ENCODE peak calls at places on chromosomes 1 and 21, in four cellular contexts. S, Z, P and R are unnamed samples.

GRCh38 chr1:96510911-96511310 is 210.7 kb upstream of the PTBP2 start:
- DNase-seq in S (no peak), P (no peak), Z (no peak), R (no peak)

GRCh38 chr1:163290025-163290610 is 31.6 kb upstream of the NUF2 start:
- DNase-seq in Z (no peak), S (no peak), P (no peak), R (no peak)

GRCh38 chr1:214337015-214337414 is 56.1 kb downstream of the SMYD2 start:
- DNase-seq in Z (no peak), P (no peak), S (no peak), R (no peak)

GRCh38 chr21:33428669-33429068 is 25.5 kb downstream of the IFNGR2 start:
- DNase-seq in Z (no peak), P (no peak), S (no peak), R (no peak)

GRCh38 chr1:146032613-146033219 is 11.2 kb upstream of the HJV start:
- DNase-seq in P (peak), S (peak), Z (peak), R (peak)

GRCh38 chr1:50393522-50394120 is 29.6 kb downstream of the DMRTA2 start:
- DNase-seq in Z (no peak), P (no peak), S (no peak), R (no peak)

GRCh38 chr1:2446394-2446793 is 29.7 kb upstream of the PLCH2 start:
- DNase-seq in P (no peak), Z (no peak), S (no peak), R (no peak)

GRCh38 chr1:110674337-110675059 is at the start of gene KCNA3:
- DNase-seq in P (no peak), S (no peak), Z (no peak), R (no peak)

GRCh38 chr1:172180886-172181285 is 239.6 kb upstream of the C1orf105 start:
- DNase-seq in P (no peak), Z (no peak), S (no peak), R (no peak)

GRCh38 chr1:167518331-167518700 is at the start of gene CD247:
- DNase-seq in P (no peak), S (no peak), Z (no peak), R (no peak)

GRCh38 chr1:155529929-155530328 is 32.7 kb downstream of the ASH1L start:
- DNase-seq in S (no peak), Z (no peak), P (no peak), R (no peak)

GRCh38 chr1:243501002-243501401 is 245.2 kb downstream of the SDCCAG8 start:
- DNase-seq in Z (no peak), S (no peak), P (no peak), R (no peak)

GRCh38 chr1:37497832-37498231 is 16.7 kb downstream of the MEAF6 start:
- DNase-seq in Z (no peak), P (no peak), S (no peak), R (no peak)

GRCh38 chr1:52727114-52727586 is 897 bp downstream of the ZYG11B start:
- DNase-seq in P (no peak), S (no peak), Z (peak), R (no peak)

GRCh38 chr1:24984800-24985552 is 54.9 kb upstream of the RUNX3 start:
- DNase-seq in P (no peak), Z (no peak), S (no peak), R (no peak)

GRCh38 chr1:158196461-158196860 is 15.8 kb downstream of the CD1D start:
- DNase-seq in S (no peak), Z (no peak), P (no peak), R (no peak)

GRCh38 chr1:200891774-200892157 is 2.9 kb upstream of the INAVA start:
- DNase-seq in P (peak), Z (no peak), S (no peak), R (no peak)

GRCh38 chr1:109243860-109244552 is 5.3 kb upstream of the CELSR2 start:
- DNase-seq in P (no peak), Z (no peak), S (no peak), R (no peak)

GRCh38 chr21:29534448-29534847 is 235.7 kb downstream of the BACH1 start:
- DNase-seq in S (no peak), Z (no peak), P (no peak), R (no peak)

GRCh38 chr1:156833598-156833997 is 16.9 kb upstream of the SH2D2A start:
- DNase-seq in P (no peak), S (no peak), Z (no peak), R (no peak)

GRCh38 chr1:46183119-46183842 is 7.0 kb upstream of the P3R3URF start:
- DNase-seq in S (peak), P (peak), Z (no peak), R (peak)

GRCh38 chr1:232423591-232423990 is 206.3 kb downstream of the SIPA1L2 start:
- DNase-seq in S (no peak), P (no peak), Z (no peak), R (no peak)

DNA sequence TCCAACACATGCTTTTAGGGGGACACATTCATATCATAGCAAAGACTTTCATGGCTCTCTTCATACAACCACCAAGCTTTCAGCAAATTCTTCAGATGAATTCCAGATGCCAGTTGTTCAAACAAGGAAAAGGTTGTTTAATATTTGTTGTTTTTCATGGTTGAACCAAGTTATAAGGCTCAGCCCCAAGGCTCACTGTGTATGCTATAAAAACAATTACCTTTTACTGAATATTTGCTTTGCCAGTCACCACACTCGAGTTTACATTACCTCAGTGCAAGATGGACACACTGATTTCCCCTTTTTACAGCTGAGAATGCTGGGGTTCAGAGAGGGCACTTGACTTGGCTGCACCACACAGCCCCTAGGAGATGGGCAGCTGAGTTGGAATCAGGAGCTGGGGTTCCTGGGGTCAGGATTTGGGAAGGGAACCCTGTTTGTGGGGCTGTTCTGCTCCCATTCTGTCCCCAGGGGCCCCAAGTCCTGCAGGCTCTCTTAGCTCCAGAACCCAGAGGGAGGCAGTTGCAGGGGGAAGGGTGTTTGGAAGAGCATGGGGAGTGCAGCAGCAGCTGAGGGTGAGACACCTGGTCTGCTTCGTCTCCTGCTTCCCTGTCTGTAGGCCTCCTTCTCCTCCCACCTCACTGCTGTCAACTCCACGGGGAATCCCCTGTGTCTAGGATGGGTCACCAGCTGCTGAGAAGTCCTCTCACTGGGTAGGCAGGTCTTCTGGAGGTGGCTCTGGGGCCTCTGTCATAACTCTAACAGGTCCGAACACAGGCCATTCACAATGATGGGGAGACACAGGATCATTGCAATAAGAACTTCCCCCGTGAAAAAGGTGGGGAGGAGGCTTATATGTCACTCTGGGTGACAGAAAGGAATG is 12.8 kb upstream of the TMPRSS2 start:
- DNase-seq in P (no peak), Z (no peak), S (no peak), R (no peak)
- TF ChIP-seq TCF7L2 in P (no peak), Z (no peak), S (no peak), R (peak)

DNA sequence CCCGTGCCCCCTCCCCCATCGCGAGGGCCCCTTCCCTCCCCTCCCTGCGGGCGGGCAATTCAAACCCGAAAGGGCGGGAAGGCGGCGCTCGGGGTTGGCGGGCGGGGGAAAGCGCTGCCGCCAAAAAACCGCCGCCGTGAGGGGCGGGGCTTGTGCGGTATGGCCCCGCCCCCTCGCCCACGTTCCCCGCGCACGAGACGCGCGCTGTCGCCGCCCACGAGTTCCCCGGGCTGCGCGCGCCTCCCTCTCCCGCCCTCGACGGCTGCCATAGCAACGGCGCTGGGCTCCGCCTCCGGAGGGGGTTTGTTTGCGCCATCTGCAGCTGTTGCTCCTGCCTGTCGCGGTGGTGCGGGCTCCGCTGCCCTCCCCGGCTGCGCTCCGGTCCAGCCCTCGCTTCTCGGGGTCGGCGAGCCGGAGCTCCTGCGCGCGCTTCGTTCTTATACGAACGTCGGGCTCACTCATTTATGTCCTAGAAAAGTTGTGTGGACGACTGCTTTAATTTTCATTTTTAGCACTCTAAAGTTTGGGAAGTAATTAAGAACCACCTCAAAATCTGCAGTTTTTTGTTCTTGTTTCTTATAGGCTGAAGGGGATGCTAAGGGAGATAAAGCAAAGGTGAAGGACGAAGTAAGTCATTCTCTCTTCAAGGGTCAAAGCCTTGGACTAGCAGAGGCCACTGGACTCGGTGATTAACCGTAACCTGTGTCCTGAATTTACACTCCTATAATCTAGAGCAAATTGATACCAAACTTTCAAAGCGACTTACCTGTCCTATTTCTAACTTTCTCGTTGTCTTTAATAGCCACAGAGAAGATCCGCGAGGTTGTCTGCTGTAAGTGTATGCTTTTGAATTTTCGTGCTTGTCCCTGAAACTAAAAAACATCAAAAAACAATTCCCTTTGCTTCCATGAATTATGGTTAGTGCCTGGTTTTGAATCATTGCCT is 933 bp downstream of the HMGN2 start:
- DNase-seq in P (peak), Z (peak), S (peak), R (peak)
- TF ChIP-seq CTCF in P (no peak), Z (no peak), S (no peak), R (no peak)

GRCh38 chr1:223733898-223734852 is 21.8 kb downstream of the CAPN2 start:
- DNase-seq in Z (no peak), S (no peak), P (no peak), R (no peak)
- H3K27ac ChIP-seq in Z (no peak), S (no peak), P (no peak), R (peak)

GRCh38 chr1:238658766-238659165 is 727.6 kb upstream of the CHRM3 start:
- DNase-seq in P (no peak), S (no peak), Z (no peak), R (no peak)
- TF ChIP-seq TCF7L2 in P (no peak), S (no peak), Z (no peak), R (no peak)

DNA sequence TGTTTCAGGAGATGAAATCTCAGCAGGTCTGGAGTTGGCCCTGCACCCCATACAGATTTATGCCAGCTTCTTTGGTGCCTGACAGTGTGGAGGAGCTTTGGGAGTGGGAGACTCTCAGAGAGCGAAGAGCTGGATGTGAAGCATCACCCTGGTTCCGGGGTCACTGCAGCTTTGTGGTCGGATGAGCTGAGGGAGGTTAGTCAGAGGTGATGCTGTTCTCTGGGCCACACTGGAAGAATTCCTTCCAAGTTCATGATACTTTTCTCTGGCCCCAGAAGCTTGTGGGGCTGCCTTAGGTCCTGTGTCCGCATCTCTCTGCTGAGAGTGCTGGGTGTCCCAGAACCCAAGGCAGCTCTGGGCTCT is 467.8 kb downstream of the CAMTA1 start:
- DNase-seq in Z (no peak), S (no peak), P (no peak), R (no peak)
- TF ChIP-seq CTCF in Z (no peak), S (no peak), P (no peak), R (no peak)

DNA sequence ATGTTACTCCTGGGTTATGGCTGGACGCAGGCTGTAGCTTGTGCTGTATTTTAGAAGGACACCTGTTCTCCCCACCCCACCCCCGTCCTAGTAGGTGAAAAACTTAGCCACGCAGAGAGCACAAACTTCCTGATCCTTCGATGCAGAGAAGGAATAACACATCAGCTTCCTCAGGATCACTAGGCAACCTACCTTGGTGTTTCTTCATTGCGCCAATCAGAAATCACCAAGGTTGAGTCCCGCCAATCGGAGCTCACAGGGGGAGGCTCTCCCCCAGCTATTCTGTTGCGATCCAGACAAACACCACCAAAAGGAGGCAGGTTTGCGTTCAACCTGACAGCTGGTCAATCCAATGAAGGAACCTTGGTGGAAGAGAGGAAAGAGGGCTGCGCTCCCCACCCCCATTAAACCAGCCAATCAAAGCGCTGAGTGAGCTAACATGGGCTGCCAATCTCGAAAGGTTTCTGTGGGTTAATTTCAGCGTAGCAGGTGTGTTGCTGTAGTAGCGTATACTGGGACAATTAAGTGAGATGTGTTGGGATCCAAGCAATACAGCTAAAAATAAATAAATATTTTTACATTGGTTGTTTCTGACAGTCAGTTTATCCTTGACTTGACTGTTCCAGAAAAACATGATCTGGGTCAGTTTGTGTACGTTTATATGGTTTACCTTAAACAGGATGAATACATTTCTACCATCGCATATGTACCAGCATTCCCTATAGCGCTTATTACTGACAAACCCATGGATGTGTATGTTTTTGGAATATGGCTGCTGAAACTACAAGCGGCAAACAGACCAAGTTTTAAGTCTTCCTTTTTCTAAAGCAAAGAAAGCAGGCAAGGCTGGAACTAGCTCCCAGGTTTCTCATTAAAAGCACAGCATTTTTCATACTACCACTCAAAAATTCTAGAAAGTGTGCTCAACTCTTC is at the start of gene GOLPH3L:
- DNase-seq in P (peak), Z (peak), S (peak), R (peak)
- H3K27ac ChIP-seq in P (peak), Z (peak), S (peak), R (peak)